ENCODE peak calls at places on chromosome 12, in eight cellular contexts. P is breast epithelium, D is endothelial cell of umbilical vein, O is HCT116, H is suprapubic skin, B is sigmoid colon, U is H1, Q is stomach. I is an unnamed sample.
A peak's percentile ranks its signal among the peaks of the same experiment; 100 is the strongest.

GRCh38 chr12:26871985-26872384 is 39.0 kb upstream of the ITPR2 start:
- DNase-seq in U (no peak), Q (no peak), P (no peak), H (no peak), B (no peak), O (no peak), D (no peak), I (no peak)

GRCh38 chr12:53990311-53991076 is 5.5 kb downstream of the HOXC10 start:
- DNase-seq in D (no peak), Q (no peak), O (no peak), B (no peak), U (no peak), H (no peak), P (no peak), I (no peak)

GRCh38 chr12:98741229-98741614 is 96.1 kb downstream of the APAF1 start:
- DNase-seq in P (no peak), H (no peak), B (no peak), O (no peak), U (no peak), D (no peak), Q (no peak), I (no peak)

GRCh38 chr12:49783917-49784676 is 42.7 kb downstream of the TMBIM6 start:
- DNase-seq in Q (no peak), U (no peak), B (no peak), P (no peak), H (no peak), D (peak; percentile 97), O (no peak), I (no peak)

GRCh38 chr12:639988-640387 is 23.3 kb downstream of the NINJ2 start:
- DNase-seq in Q (no peak), D (peak; percentile 24), B (no peak), H (peak; percentile 50), U (no peak), P (no peak), O (no peak), I (no peak)

GRCh38 chr12:6233121-6233971 is 33.1 kb downstream of the CD9 start:
- DNase-seq in D (peak; percentile 37), H (no peak), B (no peak), U (no peak), P (no peak), Q (no peak), O (no peak), I (no peak)

GRCh38 chr12:30706476-30706875 is 10.8 kb upstream of the IPO8 start:
- DNase-seq in Q (no peak), D (peak; percentile 48), O (no peak), H (no peak), P (no peak), B (no peak), U (no peak), I (no peak)

GRCh38 chr12:96194901-96195844 is 998 bp downstream of the ELK3 start:
- DNase-seq in P (peak; percentile 36), O (peak; percentile 75), Q (peak; percentile 54), U (peak; percentile 68), B (peak; percentile 79), H (peak; percentile 77), D (peak; percentile 83), I (no peak)

GRCh38 chr12:107645630-107646333 is 39.8 kb upstream of the PWP1 start:
- DNase-seq in H (no peak), D (peak; percentile 85), Q (no peak), U (peak; percentile 77), O (no peak), B (no peak), P (no peak), I (no peak)

GRCh38 chr12:59453461-59453860 is 142.4 kb upstream of the SLC16A7 start:
- DNase-seq in U (no peak), D (no peak), B (no peak), Q (no peak), H (no peak), O (no peak), P (no peak), I (no peak)

GRCh38 chr12:76643438-76643837 is 83.9 kb upstream of the OSBPL8 start:
- DNase-seq in D (no peak), O (no peak), B (no peak), P (no peak), H (no peak), U (no peak), Q (no peak), I (no peak)

GRCh38 chr12:20144341-20144740 is 224.0 kb upstream of the PDE3A start:
- DNase-seq in D (no peak), Q (no peak), B (no peak), U (no peak), H (no peak), P (no peak), O (no peak), I (no peak)

GRCh38 chr12:7994731-7995205 is 37.7 kb upstream of the FOXJ2 start:
- DNase-seq in H (no peak), P (peak; percentile 57), O (no peak), D (no peak), Q (no peak), B (no peak), U (no peak), I (no peak)

GRCh38 chr12:92149563-92149962 is 3.9 kb upstream of the BTG1 start:
- DNase-seq in O (no peak), P (no peak), B (no peak), D (no peak), U (no peak), Q (no peak), H (no peak), I (no peak)

GRCh38 chr12:124130717-124131670 is 158.0 kb downstream of the ZNF664 start:
- DNase-seq in Q (peak; percentile 44), P (no peak), O (no peak), U (no peak), B (no peak), D (no peak), H (no peak), I (no peak)

GRCh38 chr12:15772405-15773018 is 16.7 kb downstream of the EPS8 start:
- DNase-seq in B (no peak), Q (no peak), O (no peak), P (no peak), U (no peak), H (no peak), D (peak; percentile 29), I (no peak)

GRCh38 chr12:102954143-102954542 is 3.3 kb upstream of the ASCL1 start:
- DNase-seq in D (no peak), B (no peak), Q (no peak), H (no peak), U (no peak), O (no peak), P (no peak), I (no peak)

GRCh38 chr12:51224625-51225024 is 6.8 kb upstream of the POU6F1 start:
- DNase-seq in B (no peak), O (no peak), H (no peak), D (no peak), U (no peak), P (no peak), Q (no peak), I (no peak)

GRCh38 chr12:51218607-51219161 is 822 bp upstream of the POU6F1 start:
- DNase-seq in U (peak; percentile 52), P (no peak), O (no peak), H (no peak), D (peak; percentile 47), Q (peak; percentile 65), B (no peak), I (no peak)

GRCh38 chr12:51225800-51226199 is 7.9 kb upstream of the POU6F1 start:
- DNase-seq in B (no peak), O (no peak), P (no peak), D (no peak), U (no peak), Q (no peak), H (no peak), I (no peak)

GRCh38 chr12:51219345-51219744 is 1.5 kb upstream of the POU6F1 start:
- DNase-seq in D (no peak), O (no peak), P (no peak), Q (no peak), U (no peak), B (no peak), H (no peak), I (no peak)

GRCh38 chr12:51222461-51222860 is 4.6 kb upstream of the POU6F1 start:
- DNase-seq in D (peak; percentile 84), H (no peak), O (no peak), B (no peak), Q (no peak), U (no peak), P (no peak), I (no peak)
- TF ChIP-seq POLR2AphosphoS5 in D (no peak), H (no peak), O (no peak), B (no peak), Q (no peak), U (no peak), P (no peak), I (no peak)

DNA sequence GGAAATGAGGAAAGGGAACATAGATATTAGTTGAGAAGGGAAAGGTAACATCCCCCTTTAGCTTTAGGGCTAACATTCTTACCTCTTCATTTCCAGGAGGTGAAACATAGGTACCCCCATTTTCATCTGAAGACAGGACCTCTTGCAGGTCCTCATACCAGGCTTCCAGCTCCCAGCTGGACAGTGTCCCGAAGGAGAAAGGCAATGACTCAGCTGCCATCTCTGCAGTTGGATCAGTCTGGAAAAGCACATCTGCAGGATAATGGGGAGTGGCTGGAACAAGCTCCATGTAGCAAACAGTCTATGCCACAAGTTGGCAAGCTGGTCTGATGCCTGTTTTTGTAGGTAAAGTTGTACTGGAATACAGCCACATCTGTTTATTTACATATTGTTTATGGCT is 3.1 kb downstream of the DDIT3 start:
- DNase-seq in B (no peak), Q (no peak), D (peak; percentile 34), U (no peak), O (no peak), P (no peak), H (no peak), I (peak; percentile 28)
- TF ChIP-seq POLR2AphosphoS5 in B (peak; percentile 39), Q (no peak), D (no peak), U (no peak), O (peak; percentile 19), P (no peak), H (no peak), I (peak; percentile 36)

GRCh38 chr12:74980510-74980909 is 229.1 kb downstream of the KCNC2 start:
- DNase-seq in D (no peak), B (no peak), U (no peak), P (no peak), Q (no peak), O (no peak), H (no peak), I (no peak)
- TF ChIP-seq POLR2AphosphoS5 in D (no peak), B (no peak), U (no peak), P (no peak), Q (no peak), O (no peak), H (no peak), I (no peak)

GRCh38 chr12:52216807-52217206 is 16.2 kb upstream of the KRT7 start:
- DNase-seq in O (no peak), Q (peak; percentile 68), H (peak; percentile 76), U (no peak), P (peak; percentile 82), B (peak; percentile 39), D (peak; percentile 35), I (no peak)

GRCh38 chr12:52217223-52217622 is 15.8 kb upstream of the KRT7 start:
- DNase-seq in U (no peak), P (peak; percentile 96), H (peak; percentile 84), B (peak; percentile 68), O (peak; percentile 75), D (peak; percentile 44), Q (peak; percentile 91), I (no peak)

GRCh38 chr12:52216107-52216506 is 16.9 kb upstream of the KRT7 start:
- DNase-seq in P (no peak), H (peak; percentile 38), B (peak; percentile 34), D (peak; percentile 43), O (no peak), Q (no peak), U (no peak), I (no peak)

GRCh38 chr12:52214421-52214802 is 18.6 kb upstream of the KRT7 start:
- DNase-seq in P (no peak), Q (no peak), B (peak; percentile 56), D (no peak), O (no peak), U (no peak), H (peak; percentile 59), I (no peak)

GRCh38 chr12:52215587-52216031 is 17.4 kb upstream of the KRT7 start:
- DNase-seq in O (peak; percentile 64), Q (no peak), B (peak; percentile 45), U (no peak), D (peak; percentile 89), P (peak; percentile 73), H (peak; percentile 65), I (peak; percentile 60)
- TF ChIP-seq POLR2AphosphoS5 in O (peak; percentile 47), Q (no peak), B (peak; percentile 50), U (no peak), D (peak; percentile 95), P (no peak), H (no peak), I (peak; percentile 56)